ENCODE peak calls at places on chromosomes 3 and 15, in six cellular contexts. O, T, W, U, Z and C are unnamed samples.

GRCh38 chr15:68210821-68211655 is 5.9 kb upstream of the CALML4 start:
- DNase-seq in O (peak; percentile 41), T (peak; percentile 73), W (no peak), U (peak; percentile 70), Z (peak; percentile 48), C (peak; percentile 65)

GRCh38 chr15:62889734-62890505 is 152.6 kb upstream of the TPM1 start:
- DNase-seq in O (no peak), T (peak; percentile 90), W (no peak), U (no peak), Z (no peak), C (no peak)

GRCh38 chr3:62183087-62183486 is 190.3 kb downstream of the FEZF2 start:
- DNase-seq in O (no peak), T (no peak), W (no peak), U (no peak), Z (no peak), C (no peak)

GRCh38 chr3:32443471-32443870 is 51.8 kb downstream of the CMTM7 start:
- DNase-seq in O (no peak), T (peak; percentile 86), W (peak; percentile 46), U (no peak), Z (no peak), C (no peak)

GRCh38 chr3:18982920-18983319 is 165.4 kb upstream of the KCNH8 start:
- DNase-seq in O (no peak), T (no peak), W (no peak), U (no peak), Z (no peak), C (no peak)

GRCh38 chr3:136741063-136741462 is 11.1 kb downstream of the STAG1 start:
- DNase-seq in O (no peak), T (peak; percentile 13), W (no peak), U (no peak), Z (no peak), C (no peak)

GRCh38 chr15:52609593-52609992 is 40.8 kb upstream of the ARPP19 start:
- DNase-seq in O (no peak), T (no peak), W (no peak), U (no peak), Z (no peak), C (no peak)

GRCh38 chr3:28612232-28612631 is 263.6 kb upstream of the AZI2 start:
- DNase-seq in O (no peak), T (no peak), W (no peak), U (no peak), Z (no peak), C (peak; percentile 76)

GRCh38 chr3:14885307-14885706 is 62.1 kb upstream of the NR2C2 start:
- DNase-seq in O (no peak), T (no peak), W (no peak), U (no peak), Z (no peak), C (no peak)

GRCh38 chr15:63048986-63049665 is 6.6 kb downstream of the TPM1 start:
- DNase-seq in O (no peak), T (peak; percentile 75), W (no peak), U (peak; percentile 70), Z (peak; percentile 49), C (peak; percentile 62)

GRCh38 chr15:81337713-81338157 is 13.8 kb upstream of the STARD5 start:
- DNase-seq in O (no peak), T (peak; percentile 35), W (no peak), U (no peak), Z (no peak), C (no peak)

GRCh38 chr3:187103251-187103650 is 36.0 kb downstream of the RPL39L start:
- DNase-seq in O (no peak), T (no peak), W (no peak), U (no peak), Z (no peak), C (no peak)

GRCh38 chr3:187104342-187104741 is 35.0 kb downstream of the RPL39L start:
- DNase-seq in O (no peak), T (no peak), W (no peak), U (no peak), Z (no peak), C (no peak)

GRCh38 chr3:187098925-187099512 is 40.3 kb downstream of the RPL39L start:
- DNase-seq in O (no peak), T (no peak), W (no peak), U (no peak), Z (no peak), C (no peak)

GRCh38 chr3:187102073-187102634 is 37.1 kb downstream of the RPL39L start:
- DNase-seq in O (no peak), T (peak; percentile 2), W (no peak), U (no peak), Z (no peak), C (peak; percentile 2)

GRCh38 chr3:187101184-187102072 is 37.9 kb downstream of the RPL39L start:
- DNase-seq in O (peak; percentile 71), T (peak; percentile 56), W (no peak), U (peak; percentile 57), Z (peak; percentile 62), C (peak; percentile 42)
- H3K27ac ChIP-seq in O (peak overlapping the region; percentile 84), T (no peak overlapping the region), W (no peak overlapping the region), U (peak overlapping the region; percentile 69), Z (peak overlapping the region; percentile 71), C (no peak overlapping the region)

GRCh38 chr3:82999777-83000176 is 1238.3 kb upstream of the GBE1 start:
- DNase-seq in O (no peak), T (no peak), W (no peak), U (no peak), Z (no peak), C (no peak)
- H3K36me3 ChIP-seq in O (no peaks in the 10 kb centered on the region), T (no peaks in the 10 kb centered on the region), W (no peaks in the 10 kb centered on the region), U (no peaks in the 10 kb centered on the region), Z (no peaks in the 10 kb centered on the region), C (no peaks in the 10 kb centered on the region)

GRCh38 chr3:4583441-4583840 is 90.3 kb downstream of the ITPR1 start:
- DNase-seq in O (no peak), T (no peak), W (no peak), U (no peak), Z (peak; percentile 30), C (no peak)
- H3K27ac ChIP-seq in O (peak overlapping the region; percentile 73), T (no peak overlapping the region), W (no peak overlapping the region), U (peak overlapping the region; percentile 81), Z (peak overlapping the region; percentile 6), C (no peak overlapping the region)

DNA sequence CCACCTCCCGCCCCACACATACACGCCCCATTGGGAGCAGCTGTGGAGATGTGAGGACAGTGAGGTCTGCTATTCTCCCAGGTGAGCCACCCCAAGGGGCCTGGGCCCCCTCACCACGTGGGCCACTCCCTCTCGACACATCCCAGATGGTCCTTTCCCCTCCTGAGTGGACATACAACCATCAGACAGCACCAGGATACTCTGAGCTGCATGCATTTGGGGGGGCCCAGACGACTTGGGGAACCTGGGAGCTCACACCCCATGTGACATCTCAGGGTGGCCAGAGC is 17.5 kb downstream of the FBLN2 start:
- DNase-seq in O (no peak), T (no peak), W (no peak), U (no peak), Z (no peak), C (no peak)
- H3K36me3 ChIP-seq in O (no peaks in the 10 kb centered on the region), T (no peaks in the 10 kb centered on the region), W (no peaks in the 10 kb centered on the region), U (no peaks in the 10 kb centered on the region), Z (no peaks in the 10 kb centered on the region), C (no peaks in the 10 kb centered on the region)